ENCODE peak calls at places on chromosomes 2 and 18, in eight cellular contexts. J is trophoblast cell, K is uterus, I is sciatic nerve, Z is head of caudate nucleus, T is RCC 7860, S is NCI-H446 treated with DMSO at 0.1 percent for 48 hours, D is WERI-Rb-1. L is an unnamed sample.

GRCh38 chr2:216622526-216622925 is 10.7 kb upstream of the IGFBP2 start:
- DNase-seq in J (peak), K (no peak), I (no peak), Z (no peak), T (no peak), S (no peak), D (no peak), L (no peak)

GRCh38 chr18:78891185-78891762 is 88.3 kb upstream of the SALL3 start:
- DNase-seq in J (no peak), K (no peak), I (no peak), Z (no peak), T (no peak), S (no peak), D (no peak), L (no peak)

GRCh38 chr2:162839419-162839818 is 852 bp upstream of the KCNH7 start:
- DNase-seq in J (no peak), K (no peak), I (no peak), Z (peak), T (no peak), S (peak), D (peak), L (no peak)

GRCh38 chr2:202201220-202202160 is 36.9 kb downstream of the SUMO1 start:
- DNase-seq in J (peak), K (no peak), I (no peak), Z (no peak), T (no peak), S (no peak), D (no peak), L (no peak)

GRCh38 chr2:226677080-226677479 is 122.5 kb downstream of the IRS1 start:
- DNase-seq in J (no peak), K (no peak), I (no peak), Z (no peak), T (no peak), S (no peak), D (no peak), L (no peak)

GRCh38 chr18:30527226-30527625 is 515.3 kb downstream of the DSC3 start:
- DNase-seq in J (no peak), K (no peak), I (no peak), Z (no peak), T (no peak), S (no peak), D (no peak), L (no peak)

GRCh38 chr2:101140237-101140636 is 10.9 kb downstream of the TBC1D8 start:
- DNase-seq in J (no peak), K (no peak), I (no peak), Z (no peak), T (no peak), S (no peak), D (no peak), L (no peak)

GRCh38 chr2:173965372-173966025 is at the start of gene SP3:
- DNase-seq in J (peak), K (peak), I (peak), Z (peak), T (peak), S (peak), D (peak), L (peak)

GRCh38 chr18:23871410-23871809 is 143.1 kb upstream of the TTC39C start:
- DNase-seq in J (peak), K (no peak), I (no peak), Z (no peak), T (peak), S (no peak), D (no peak), L (no peak)

GRCh38 chr2:226073496-226073895 is 674.0 kb downstream of the NYAP2 start:
- DNase-seq in J (no peak), K (no peak), I (no peak), Z (no peak), T (no peak), S (no peak), D (no peak), L (no peak)

GRCh38 chr2:144835634-144836351 is 315.9 kb upstream of the ZEB2 start:
- DNase-seq in J (no peak), K (no peak), I (no peak), Z (no peak), T (peak), S (no peak), D (no peak), L (no peak)

GRCh38 chr2:96325038-96325883 is at the start of gene ITPRIPL1:
- DNase-seq in J (no peak), K (no peak), I (no peak), Z (no peak), T (no peak), S (no peak), D (peak), L (no peak)

GRCh38 chr18:31410716-31411483 is 34.3 kb downstream of the DSG4 start:
- DNase-seq in J (no peak), K (no peak), I (no peak), Z (no peak), T (no peak), S (no peak), D (no peak), L (no peak)

GRCh38 chr18:7021994-7022840 is 95.4 kb downstream of the LAMA1 start:
- DNase-seq in J (peak), K (no peak), I (no peak), Z (no peak), T (peak), S (no peak), D (peak), L (peak)

GRCh38 chr2:125736306-125736705 is 919.7 kb upstream of the GYPC start:
- DNase-seq in J (no peak), K (no peak), I (no peak), Z (no peak), T (no peak), S (no peak), D (no peak), L (no peak)

GRCh38 chr2:71602581-71602980 is 149.2 kb downstream of the DYSF start:
- DNase-seq in J (no peak), K (no peak), I (peak), Z (no peak), T (no peak), S (no peak), D (no peak), L (no peak)

GRCh38 chr2:241226723-241227634 is 38.5 kb downstream of the ANO7 start:
- DNase-seq in J (no peak), K (no peak), I (no peak), Z (peak), T (no peak), S (no peak), D (no peak), L (no peak)

GRCh38 chr2:161136194-161136593 is 24.0 kb upstream of the TANK start:
- DNase-seq in J (no peak), K (no peak), I (no peak), Z (no peak), T (no peak), S (no peak), D (no peak), L (no peak)

GRCh38 chr2:53303012-53303578 is 464.5 kb upstream of the CHAC2 start:
- DNase-seq in J (no peak), K (no peak), I (no peak), Z (no peak), T (no peak), S (no peak), D (no peak), L (no peak)

GRCh38 chr18:644395-645004 is 13.0 kb upstream of the TYMS start:
- DNase-seq in J (no peak), K (no peak), I (no peak), Z (peak), T (peak), S (no peak), D (no peak), L (no peak)

L was measured in NCI-H460.